ENCODE peak calls at places on chromosomes 6 and 20, in four cellular contexts. R is activated gamma-delta T cell treated with Interleukin-2 at 50 U/mL for 16 hours, D is epithelial cell of proximal tubule, A is RWPE1. Y is an unnamed sample.

GRCh38 chr20:50783903-50784302 is 11.0 kb upstream of the BCAS4 start:
- DNase-seq in R (no peak), D (no peak), A (no peak), Y (no peak)

GRCh38 chr6:33757906-33758305 is 11.2 kb upstream of the IP6K3 start:
- DNase-seq in R (no peak), D (no peak), A (no peak), Y (no peak)

GRCh38 chr6:28207244-28208179 is 17.6 kb upstream of the ZSCAN9 start:
- DNase-seq in D (no peak), A (no peak), R (no peak), Y (peak)

GRCh38 chr6:79463721-79464120 is 73.5 kb downstream of the LCA5 start:
- DNase-seq in A (peak), R (no peak), D (peak), Y (no peak)

GRCh38 chr6:54920628-54921027 is 74.1 kb downstream of the FAM83B start:
- DNase-seq in A (no peak), D (no peak), R (no peak), Y (no peak)

GRCh38 chr6:7633361-7633760 is 43.4 kb downstream of the SNRNP48 start:
- DNase-seq in D (no peak), R (no peak), A (no peak), Y (no peak)

GRCh38 chr6:140427842-140428241 is 1053.4 kb upstream of the CITED2 start:
- DNase-seq in D (no peak), R (no peak), A (no peak), Y (peak)

GRCh38 chr20:51531141-51531710 is 11.3 kb downstream of the NFATC2 start:
- DNase-seq in A (peak), R (peak), D (no peak), Y (peak)

GRCh38 chr20:63931735-63932134 is 24.5 kb downstream of the UCKL1 start:
- DNase-seq in D (no peak), A (no peak), R (no peak), Y (no peak)

GRCh38 chr6:142857609-142858195 is 87.3 kb downstream of the HIVEP2 start:
- DNase-seq in R (no peak), D (no peak), A (no peak), Y (no peak)

GRCh38 chr6:148523051-148523450 is 180.4 kb downstream of the SASH1 start:
- DNase-seq in A (no peak), D (no peak), R (no peak), Y (peak)

GRCh38 chr20:19621072-19621471 is 137.0 kb upstream of the RIN2 start:
- DNase-seq in D (peak), A (no peak), R (no peak), Y (peak)

GRCh38 chr6:119830069-119830468 is 480.5 kb upstream of the MAN1A1 start:
- DNase-seq in D (no peak), A (no peak), R (no peak), Y (no peak)

GRCh38 chr6:130625825-130626500 is 201.2 kb upstream of the SMLR1 start:
- DNase-seq in D (no peak), A (peak), R (no peak), Y (peak)

GRCh38 chr6:117624869-117625481 is 22.7 kb upstream of the GOPC start:
- DNase-seq in R (no peak), A (no peak), D (no peak), Y (no peak)

GRCh38 chr6:103122766-103123601 is 1729.5 kb downstream of the GRIK2 start:
- DNase-seq in R (no peak), A (peak), D (no peak), Y (peak)

GRCh38 chr20:33865761-33866160 is 54.6 kb downstream of the CHMP4B start:
- DNase-seq in R (no peak), A (no peak), D (no peak), Y (no peak)

GRCh38 chr6:107820571-107821261 is 3.4 kb downstream of the SCML4 start:
- DNase-seq in D (peak), R (peak), A (no peak), Y (no peak)

GRCh38 chr20:45727044-45727443 is 4.9 kb downstream of the SPINT4 start:
- DNase-seq in D (no peak), R (no peak), A (no peak), Y (no peak)

GRCh38 chr20:58697867-58698703 is 5.5 kb downstream of the NPEPL1 start:
- DNase-seq in D (no peak), R (no peak), A (no peak), Y (no peak)

GRCh38 chr6:74054190-74054589 is 358.2 kb downstream of the CD109 start:
- DNase-seq in A (no peak), R (no peak), D (no peak), Y (no peak)

GRCh38 chr20:5001174-5002076 is at the start of gene SLC23A2:
- DNase-seq in D (no peak), A (peak), R (peak), Y (no peak)

GRCh38 chr6:108711831-108712230 is 136.4 kb upstream of the ARMC2 start:
- DNase-seq in D (no peak), R (no peak), A (no peak), Y (no peak)

GRCh38 chr6:7986219-7986618 is 75.6 kb upstream of the TXNDC5 start:
- DNase-seq in A (no peak), D (no peak), R (no peak), Y (no peak)

GRCh38 chr6:40286027-40286426 is 301.1 kb downstream of the LRFN2 start:
- DNase-seq in A (no peak), R (no peak), D (no peak), Y (no peak)

GRCh38 chr6:22892452-22892851 is 323.1 kb downstream of the HDGFL1 start:
- DNase-seq in A (peak), R (no peak), D (peak), Y (peak)

GRCh38 chr6:132270745-132271414 is 130.4 kb downstream of the MOXD1 start:
- DNase-seq in D (no peak), A (no peak), R (no peak), Y (no peak)

GRCh38 chr20:2005831-2006426 is 12.1 kb upstream of the PDYN start:
- DNase-seq in D (no peak), R (peak), A (peak), Y (peak)

GRCh38 chr6:69022991-69023390 is 387.9 kb downstream of the ADGRB3 start:
- DNase-seq in A (peak), R (no peak), D (no peak), Y (peak)

GRCh38 chr6:106620931-106621672 is 8.2 kb downstream of the RTN4IP1 start:
- DNase-seq in R (no peak), A (no peak), D (no peak), Y (peak)

GRCh38 chr20:4244700-4245485 is 229.5 kb upstream of the RNF24 start:
- DNase-seq in A (no peak), D (no peak), R (no peak), Y (no peak)

GRCh38 chr6:56842602-56843475 is 112.1 kb upstream of the BEND6 start:
- DNase-seq in A (peak), D (no peak), R (no peak), Y (peak)

GRCh38 chr6:67663105-67663895 is 971.8 kb upstream of the ADGRB3 start:
- DNase-seq in D (no peak), R (no peak), A (no peak), Y (peak)

GRCh38 chr20:62280303-62280702 is 22.5 kb upstream of the ADRM1 start:
- DNase-seq in D (no peak), R (no peak), A (no peak), Y (no peak)

GRCh38 chr6:72624557-72625160 is 2.8 kb downstream of the KCNQ5 start:
- DNase-seq in R (no peak), D (no peak), A (peak), Y (peak)

GRCh38 chr20:51402201-51402600 is 140.3 kb downstream of the NFATC2 start:
- DNase-seq in A (no peak), D (no peak), R (peak), Y (no peak)

GRCh38 chr6:109381007-109381746 is 1.1 kb downstream of the CD164 start:
- DNase-seq in D (no peak), A (no peak), R (no peak), Y (peak)

GRCh38 chr6:115675443-115675842 is 385.2 kb downstream of the FRK start:
- DNase-seq in A (no peak), R (no peak), D (no peak), Y (no peak)

GRCh38 chr20:10080554-10080953 is 45.8 kb downstream of the ANKEF1 start:
- DNase-seq in D (no peak), A (no peak), R (no peak), Y (no peak)

Y was measured in HT1080.